ENCODE peak calls at places on chromosome 21, in six cellular contexts. C, V, N, G, Y and X are unnamed samples. For H3K4me1, the result is how much of the 10 kb centered on the place peaks cover.

GRCh38 chr21:35674895-35675470 is 385.3 kb downstream of the SETD4 start:
- DNase-seq in C (no peak), V (no peak), N (no peak), G (no peak), Y (peak), X (no peak)

GRCh38 chr21:36127250-36127904 is 7.5 kb upstream of the CBR3 start:
- DNase-seq in C (no peak), V (no peak), N (no peak), G (no peak), Y (no peak), X (no peak)

GRCh38 chr21:38675450-38675849 is 130.3 kb upstream of the ETS2 start:
- DNase-seq in C (no peak), V (no peak), N (no peak), G (no peak), Y (no peak), X (no peak)

GRCh38 chr21:42248783-42249597 is 30.1 kb downstream of the ABCG1 start:
- DNase-seq in C (no peak), V (no peak), N (peak), G (no peak), Y (no peak), X (no peak)

GRCh38 chr21:14815001-14815400 is 249.8 kb downstream of the NRIP1 start:
- DNase-seq in C (no peak), V (no peak), N (no peak), G (no peak), Y (no peak), X (no peak)

GRCh38 chr21:16509466-16509865 is 779.7 kb downstream of the USP25 start:
- DNase-seq in C (no peak), V (no peak), N (no peak), G (no peak), Y (no peak), X (no peak)

GRCh38 chr21:36765229-36765628 is 66.3 kb downstream of the SIM2 start:
- DNase-seq in C (no peak), V (no peak), N (no peak), G (no peak), Y (no peak), X (no peak)

GRCh38 chr21:29647353-29647781 is 292.4 kb downstream of the GRIK1 start:
- DNase-seq in C (no peak), V (no peak), N (no peak), G (no peak), Y (no peak), X (no peak)

GRCh38 chr21:42621166-42621827 is 32.1 kb upstream of the PDE9A start:
- DNase-seq in C (no peak), V (no peak), N (no peak), G (no peak), Y (no peak), X (no peak)

GRCh38 chr21:16040601-16041000 is 310.8 kb downstream of the USP25 start:
- DNase-seq in C (no peak), V (no peak), N (no peak), G (no peak), Y (no peak), X (no peak)

GRCh38 chr21:13854638-13855037 is 245.1 kb downstream of the POTED start:
- DNase-seq in C (no peak), V (no peak), N (no peak), G (no peak), Y (no peak), X (no peak)

GRCh38 chr21:42537106-42537742 is 23.6 kb downstream of the SLC37A1 start:
- DNase-seq in C (no peak), V (no peak), N (peak), G (no peak), Y (no peak), X (no peak)

GRCh38 chr21:31514598-31514997 is 144.9 kb upstream of the SOD1 start:
- DNase-seq in C (no peak), V (peak), N (no peak), G (no peak), Y (peak), X (no peak)

GRCh38 chr21:31503939-31504338 is 155.6 kb upstream of the SOD1 start:
- DNase-seq in C (no peak), V (no peak), N (no peak), G (no peak), Y (no peak), X (peak)

GRCh38 chr21:31505975-31506374 is 153.5 kb upstream of the SOD1 start:
- DNase-seq in C (no peak), V (no peak), N (peak), G (no peak), Y (peak), X (no peak)

GRCh38 chr21:31511258-31511657 is 148.2 kb upstream of the SOD1 start:
- DNase-seq in C (no peak), V (no peak), N (no peak), G (no peak), Y (no peak), X (no peak)

GRCh38 chr21:31509108-31510017 is 150.1 kb upstream of the SOD1 start:
- DNase-seq in C (peak), V (no peak), N (peak), G (peak), Y (peak), X (peak)
- TF ChIP-seq CTCF in C (peak), V (peak), N (peak), G (peak), Y (peak), X (peak)

DNA sequence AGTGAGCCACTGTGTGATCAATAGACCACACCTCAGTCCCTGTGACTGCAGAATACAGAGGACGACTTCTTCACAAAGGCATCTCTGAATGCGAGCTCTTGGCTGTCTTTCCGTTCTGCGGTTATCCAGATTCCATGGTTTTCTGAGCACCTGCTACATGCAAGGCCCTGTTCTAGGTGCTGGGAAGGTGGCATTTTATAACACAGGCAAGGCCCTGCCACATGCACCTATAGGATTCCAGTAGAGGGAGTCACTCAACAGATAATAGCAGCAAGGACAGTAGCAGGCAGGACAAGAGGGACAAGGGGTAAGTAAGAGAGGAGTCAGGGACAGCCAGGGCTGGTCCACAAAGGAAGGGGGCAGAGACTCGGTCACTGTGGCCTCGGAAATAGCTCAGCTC is 9.0 kb downstream of the URB1 start:
- DNase-seq in C (no peak), V (no peak), N (no peak), G (no peak), Y (no peak), X (no peak)
- H3K4me1 ChIP-seq in C (under half), V (under half), N (under half), G (half or more), Y (under half), X (under half)

DNA sequence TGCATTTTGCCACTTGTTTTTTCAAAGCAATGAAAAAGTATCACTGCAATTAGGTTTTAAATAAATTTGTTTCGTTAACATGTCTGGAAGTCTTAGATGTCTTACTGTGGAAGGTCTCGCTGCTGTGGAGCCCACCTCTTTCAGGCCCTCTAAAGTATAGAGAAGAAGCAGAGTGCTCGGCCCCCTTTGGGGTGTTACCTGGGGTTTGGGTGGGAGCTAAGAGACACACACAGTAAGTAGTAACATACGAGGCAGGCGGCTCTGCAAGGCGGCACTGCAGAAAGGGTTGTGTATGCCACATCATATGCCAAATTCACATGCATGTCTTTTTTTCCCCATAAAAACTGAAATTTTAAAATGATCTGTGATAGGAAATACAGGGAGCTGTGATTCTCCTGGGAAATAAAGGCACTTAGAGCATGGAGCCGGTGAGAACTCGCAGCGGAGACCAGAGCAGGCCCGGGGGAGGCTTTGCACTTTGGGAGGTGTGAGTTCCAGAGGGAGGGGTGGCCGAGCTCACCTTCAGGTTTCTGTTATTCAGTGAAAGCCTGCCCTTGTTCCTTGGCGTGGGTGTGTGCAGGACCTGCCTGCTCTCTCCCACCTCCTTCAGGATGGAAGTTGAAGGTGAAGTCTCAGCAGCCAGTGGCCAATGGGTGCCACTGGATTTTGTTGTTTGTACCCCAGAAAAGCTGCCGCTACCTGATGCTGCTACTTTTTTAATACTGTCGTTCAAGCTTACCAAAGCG is 35.7 kb upstream of the PWP2 start:
- DNase-seq in C (no peak), V (no peak), N (no peak), G (no peak), Y (peak), X (no peak)
- TF ChIP-seq CTCF in C (no peak), V (no peak), N (no peak), G (no peak), Y (peak), X (peak)

DNA sequence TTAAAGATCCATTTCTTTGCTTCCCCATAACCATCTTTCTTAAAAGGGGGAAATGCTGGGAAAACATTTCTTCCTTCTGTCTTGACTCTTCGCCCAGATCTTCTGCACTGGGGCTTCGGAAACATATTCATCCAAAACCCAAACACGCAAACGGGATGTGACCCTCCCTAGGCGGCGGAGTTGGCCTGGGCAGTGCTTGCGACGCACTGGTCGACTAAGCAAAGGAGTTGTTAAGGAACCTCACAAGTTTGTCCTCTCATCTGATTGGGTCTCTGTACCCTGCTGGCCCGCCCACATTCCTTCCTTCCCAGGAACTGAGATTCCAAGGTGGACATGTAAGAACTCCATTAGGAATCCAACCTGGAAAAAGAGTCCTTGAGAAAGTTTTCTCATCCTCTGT is 2.5 kb downstream of the ADAMTS5 start:
- DNase-seq in C (no peak), V (no peak), N (no peak), G (no peak), Y (peak), X (no peak)
- H3K4me1 ChIP-seq in C (under half), V (under half), N (under half), G (under half), Y (under half), X (under half)

GRCh38 chr21:32411366-32412161 is 942 bp upstream of the EVA1C start:
- DNase-seq in C (no peak), V (peak), N (no peak), G (no peak), Y (peak), X (peak)
- TF ChIP-seq CTCF in C (no peak), V (no peak), N (no peak), G (no peak), Y (no peak), X (no peak)

GRCh38 chr21:44985441-44986401 is 45.9 kb downstream of the SLX9 start:
- DNase-seq in C (no peak), V (no peak), N (no peak), G (no peak), Y (no peak), X (no peak)

GRCh38 chr21:44987301-44987885 is 47.6 kb downstream of the SLX9 start:
- DNase-seq in C (no peak), V (no peak), N (no peak), G (no peak), Y (no peak), X (no peak)

GRCh38 chr21:44984792-44985440 is 45.1 kb downstream of the SLX9 start:
- DNase-seq in C (no peak), V (peak), N (no peak), G (no peak), Y (peak), X (no peak)

GRCh38 chr21:44987886-44988606 is 48.2 kb downstream of the SLX9 start:
- DNase-seq in C (no peak), V (no peak), N (no peak), G (no peak), Y (no peak), X (no peak)

DNA sequence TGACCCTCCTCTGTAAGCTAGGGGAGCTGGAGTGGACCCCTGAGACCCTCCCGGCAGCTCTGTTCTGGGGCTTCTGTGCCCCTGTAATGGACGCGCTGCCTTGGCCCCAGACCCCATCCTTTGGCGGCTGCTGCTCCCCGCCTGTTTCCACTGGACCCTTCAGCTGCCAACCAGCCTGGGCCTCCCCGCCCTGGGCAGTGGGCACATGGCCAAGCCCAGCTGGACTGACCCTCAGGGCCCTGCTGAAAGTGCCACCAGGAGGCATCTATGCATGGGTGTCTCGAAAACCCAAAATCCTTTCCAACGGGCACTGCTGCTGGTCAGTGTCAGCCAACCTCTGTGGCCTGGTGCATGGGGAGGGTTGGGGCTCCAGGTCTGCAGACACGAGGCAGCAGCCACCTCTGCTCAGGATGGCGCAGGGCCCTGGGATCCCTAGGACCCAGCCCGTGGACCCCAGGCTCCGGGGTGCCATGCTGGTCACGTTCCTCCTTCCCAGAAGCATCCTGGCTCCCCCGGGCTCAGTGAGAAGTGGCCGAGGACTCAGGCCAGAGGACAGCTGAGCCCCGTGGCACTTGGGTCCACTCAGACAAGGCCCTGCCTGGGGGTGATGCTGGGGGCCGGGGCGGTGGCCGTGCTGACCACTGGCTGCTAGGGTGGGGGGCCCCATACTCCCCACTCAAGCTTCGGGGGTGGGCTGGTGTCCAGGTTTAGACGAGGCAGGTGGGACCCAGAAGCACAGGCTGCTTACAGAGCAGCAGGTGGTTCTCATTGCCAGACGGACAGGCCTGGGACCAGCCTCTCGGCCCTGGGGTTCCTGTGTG is 46.9 kb downstream of the SLX9 start:
- DNase-seq in C (no peak), V (no peak), N (no peak), G (no peak), Y (no peak), X (no peak)
- H3K4me1 ChIP-seq in C (under half), V (under half), N (under half), G (under half), Y (under half), X (under half)